ENCODE peak calls at places on chromosome 17, in ten cellular contexts. One of them, this sample, is unnamed.

GRCh38 chr17:1374426-1375177 is 25.4 kb downstream of the YWHAE start:
- DNase-seq in C1 segment of cervical spinal cord: no peak
- DNase-seq in aorta: no peak
- DNase-seq in foreskin fibroblast: no peak
- DNase-seq in fibroblast of gingiva: no peak
- DNase-seq in effector CD4-positive, alpha-beta T cell: no peak
- DNase-seq in NCI-H345: no peak
- DNase-seq in non-pigmented ciliary epithelial cell: no peak
- DNase-seq in WTC11: no peak
- DNase-seq in D341Med: no peak
- DNase-seq in this sample: no peak

GRCh38 chr17:36900130-36900590 is 37.1 kb upstream of the LHX1 start:
- DNase-seq in C1 segment of cervical spinal cord: no peak
- DNase-seq in WTC11: no peak
- DNase-seq in D341Med: no peak
- DNase-seq in effector CD4-positive, alpha-beta T cell: no peak
- DNase-seq in NCI-H345: no peak
- DNase-seq in aorta: no peak
- DNase-seq in foreskin fibroblast: no peak
- DNase-seq in non-pigmented ciliary epithelial cell: no peak
- DNase-seq in fibroblast of gingiva: no peak
- DNase-seq in this sample: no peak

GRCh38 chr17:72984925-72985322 is 107.6 kb downstream of the SLC39A11 start:
- DNase-seq in WTC11: no peak
- DNase-seq in non-pigmented ciliary epithelial cell: no peak
- DNase-seq in foreskin fibroblast: no peak
- DNase-seq in effector CD4-positive, alpha-beta T cell: no peak
- DNase-seq in fibroblast of gingiva: no peak
- DNase-seq in aorta: no peak
- DNase-seq in D341Med: no peak
- DNase-seq in NCI-H345: no peak
- DNase-seq in C1 segment of cervical spinal cord: no peak
- DNase-seq in this sample: no peak

GRCh38 chr17:50772251-50772650 is 4.9 kb upstream of the ANKRD40CL start:
- DNase-seq in C1 segment of cervical spinal cord: no peak
- DNase-seq in aorta: peak
- DNase-seq in non-pigmented ciliary epithelial cell: no peak
- DNase-seq in foreskin fibroblast: no peak
- DNase-seq in fibroblast of gingiva: no peak
- DNase-seq in D341Med: no peak
- DNase-seq in WTC11: no peak
- DNase-seq in effector CD4-positive, alpha-beta T cell: no peak
- DNase-seq in NCI-H345: no peak
- DNase-seq in this sample: no peak

GRCh38 chr17:62629556-62630364 is 2.3 kb downstream of the MRC2 start:
- DNase-seq in aorta: no peak
- DNase-seq in fibroblast of gingiva: peak
- DNase-seq in D341Med: no peak
- DNase-seq in non-pigmented ciliary epithelial cell: no peak
- DNase-seq in C1 segment of cervical spinal cord: no peak
- DNase-seq in NCI-H345: no peak
- DNase-seq in foreskin fibroblast: peak
- DNase-seq in WTC11: no peak
- DNase-seq in effector CD4-positive, alpha-beta T cell: no peak
- DNase-seq in this sample: peak

GRCh38 chr17:66535611-66536010 is 233.2 kb downstream of the PRKCA start:
- DNase-seq in effector CD4-positive, alpha-beta T cell: no peak
- DNase-seq in WTC11: no peak
- DNase-seq in NCI-H345: no peak
- DNase-seq in non-pigmented ciliary epithelial cell: no peak
- DNase-seq in fibroblast of gingiva: no peak
- DNase-seq in D341Med: no peak
- DNase-seq in foreskin fibroblast: no peak
- DNase-seq in aorta: no peak
- DNase-seq in C1 segment of cervical spinal cord: no peak
- DNase-seq in this sample: no peak

GRCh38 chr17:60163108-60163784 is 13.5 kb downstream of the CA4 start:
- DNase-seq in non-pigmented ciliary epithelial cell: no peak
- DNase-seq in D341Med: peak
- DNase-seq in C1 segment of cervical spinal cord: no peak
- DNase-seq in fibroblast of gingiva: no peak
- DNase-seq in foreskin fibroblast: no peak
- DNase-seq in NCI-H345: no peak
- DNase-seq in effector CD4-positive, alpha-beta T cell: no peak
- DNase-seq in aorta: no peak
- DNase-seq in WTC11: no peak
- DNase-seq in this sample: no peak

GRCh38 chr17:5219536-5219935 is 15.1 kb downstream of the SCIMP start:
- DNase-seq in effector CD4-positive, alpha-beta T cell: no peak
- DNase-seq in NCI-H345: no peak
- DNase-seq in non-pigmented ciliary epithelial cell: no peak
- DNase-seq in aorta: no peak
- DNase-seq in D341Med: no peak
- DNase-seq in WTC11: no peak
- DNase-seq in fibroblast of gingiva: no peak
- DNase-seq in C1 segment of cervical spinal cord: no peak
- DNase-seq in foreskin fibroblast: no peak
- DNase-seq in this sample: peak

GRCh38 chr17:17774009-17774881 is 62.5 kb downstream of the SREBF1 start:
- DNase-seq in WTC11: no peak
- DNase-seq in aorta: no peak
- DNase-seq in non-pigmented ciliary epithelial cell: no peak
- DNase-seq in fibroblast of gingiva: no peak
- DNase-seq in D341Med: no peak
- DNase-seq in NCI-H345: no peak
- DNase-seq in effector CD4-positive, alpha-beta T cell: no peak
- DNase-seq in foreskin fibroblast: peak
- DNase-seq in C1 segment of cervical spinal cord: no peak
- DNase-seq in this sample: peak

GRCh38 chr17:57388326-57388725 is 132.0 kb downstream of the MSI2 start:
- DNase-seq in C1 segment of cervical spinal cord: no peak
- DNase-seq in non-pigmented ciliary epithelial cell: no peak
- DNase-seq in WTC11: no peak
- DNase-seq in effector CD4-positive, alpha-beta T cell: no peak
- DNase-seq in fibroblast of gingiva: no peak
- DNase-seq in foreskin fibroblast: no peak
- DNase-seq in NCI-H345: no peak
- DNase-seq in aorta: no peak
- DNase-seq in D341Med: no peak
- DNase-seq in this sample: no peak

GRCh38 chr17:42275527-42276358 is 448 bp downstream of the STAT5B start:
- DNase-seq in NCI-H345: peak
- DNase-seq in non-pigmented ciliary epithelial cell: no peak
- DNase-seq in fibroblast of gingiva: no peak
- DNase-seq in D341Med: peak
- DNase-seq in foreskin fibroblast: peak
- DNase-seq in effector CD4-positive, alpha-beta T cell: peak
- DNase-seq in aorta: peak
- DNase-seq in C1 segment of cervical spinal cord: no peak
- DNase-seq in WTC11: peak
- DNase-seq in this sample: peak

GRCh38 chr17:78840780-78841611 is at the start of gene USP36:
- DNase-seq in WTC11: peak
- DNase-seq in NCI-H345: peak
- DNase-seq in fibroblast of gingiva: peak
- DNase-seq in foreskin fibroblast: peak
- DNase-seq in non-pigmented ciliary epithelial cell: peak
- DNase-seq in aorta: peak
- DNase-seq in D341Med: peak
- DNase-seq in C1 segment of cervical spinal cord: peak
- DNase-seq in effector CD4-positive, alpha-beta T cell: peak
- DNase-seq in this sample: peak

GRCh38 chr17:46782250-46782953 is 36.1 kb downstream of the WNT3 start:
- DNase-seq in C1 segment of cervical spinal cord: no peak
- DNase-seq in non-pigmented ciliary epithelial cell: no peak
- DNase-seq in fibroblast of gingiva: no peak
- DNase-seq in effector CD4-positive, alpha-beta T cell: no peak
- DNase-seq in D341Med: peak
- DNase-seq in NCI-H345: peak
- DNase-seq in aorta: no peak
- DNase-seq in WTC11: peak
- DNase-seq in foreskin fibroblast: peak
- DNase-seq in this sample: peak

GRCh38 chr17:42387663-42388380 is 420 bp downstream of the STAT3 start:
- DNase-seq in aorta: peak
- DNase-seq in foreskin fibroblast: peak
- DNase-seq in fibroblast of gingiva: no peak
- DNase-seq in C1 segment of cervical spinal cord: no peak
- DNase-seq in effector CD4-positive, alpha-beta T cell: peak
- DNase-seq in WTC11: peak
- DNase-seq in non-pigmented ciliary epithelial cell: no peak
- DNase-seq in NCI-H345: peak
- DNase-seq in D341Med: peak
- DNase-seq in this sample: peak